ENCODE peak calls at places on chromosomes 1 and 21, in nine cellular contexts. One of them, this sample, is unnamed.

GRCh38 chr1:224432672-224433040 is 1.9 kb downstream of the WDR26 start:
- DNase-seq in stimulated activated CD4-positive, alpha-beta T cell treated with anti-CD3 and anti-CD28 coated beads, Interleukin-1b, Interleukin-23, amount 100 ng/mL, for 1 hour: no peak
- DNase-seq in AML-193: no peak
- DNase-seq in ovary: no peak
- DNase-seq in RKO: peak
- DNase-seq in GM20000: peak
- DNase-seq in WTC11: no peak
- DNase-seq in AG20443: no peak
- DNase-seq in NCI-H1436: no peak
- DNase-seq in this sample: no peak

GRCh38 chr1:11417162-11417561 is 61.8 kb upstream of the DISP3 start:
- DNase-seq in stimulated activated CD4-positive, alpha-beta T cell treated with anti-CD3 and anti-CD28 coated beads, Interleukin-1b, Interleukin-23, amount 100 ng/mL, for 1 hour: no peak
- DNase-seq in AML-193: no peak
- DNase-seq in ovary: no peak
- DNase-seq in RKO: no peak
- DNase-seq in GM20000: no peak
- DNase-seq in WTC11: no peak
- DNase-seq in AG20443: no peak
- DNase-seq in NCI-H1436: no peak
- DNase-seq in this sample: no peak

GRCh38 chr1:40344597-40344996 is 27.5 kb upstream of the COL9A2 start:
- DNase-seq in stimulated activated CD4-positive, alpha-beta T cell treated with anti-CD3 and anti-CD28 coated beads, Interleukin-1b, Interleukin-23, amount 100 ng/mL, for 1 hour: no peak
- DNase-seq in AML-193: peak
- DNase-seq in ovary: no peak
- DNase-seq in RKO: peak
- DNase-seq in GM20000: peak
- DNase-seq in WTC11: no peak
- DNase-seq in AG20443: peak
- DNase-seq in NCI-H1436: no peak
- DNase-seq in this sample: peak

GRCh38 chr1:79726321-79726720 is 719.8 kb upstream of the ADGRL4 start:
- DNase-seq in stimulated activated CD4-positive, alpha-beta T cell treated with anti-CD3 and anti-CD28 coated beads, Interleukin-1b, Interleukin-23, amount 100 ng/mL, for 1 hour: no peak
- DNase-seq in AML-193: no peak
- DNase-seq in ovary: no peak
- DNase-seq in RKO: no peak
- DNase-seq in GM20000: no peak
- DNase-seq in WTC11: no peak
- DNase-seq in AG20443: peak
- DNase-seq in NCI-H1436: no peak
- DNase-seq in this sample: no peak

GRCh38 chr1:36323636-36324321 is at the start of gene EVA1B:
- DNase-seq in stimulated activated CD4-positive, alpha-beta T cell treated with anti-CD3 and anti-CD28 coated beads, Interleukin-1b, Interleukin-23, amount 100 ng/mL, for 1 hour: no peak
- DNase-seq in AML-193: peak
- DNase-seq in ovary: peak
- DNase-seq in RKO: peak
- DNase-seq in GM20000: peak
- DNase-seq in WTC11: peak
- DNase-seq in AG20443: peak
- DNase-seq in NCI-H1436: no peak
- DNase-seq in this sample: peak

GRCh38 chr1:92989936-92990582 is 28.8 kb upstream of the DIPK1A start:
- DNase-seq in stimulated activated CD4-positive, alpha-beta T cell treated with anti-CD3 and anti-CD28 coated beads, Interleukin-1b, Interleukin-23, amount 100 ng/mL, for 1 hour: no peak
- DNase-seq in AML-193: no peak
- DNase-seq in ovary: no peak
- DNase-seq in RKO: no peak
- DNase-seq in GM20000: no peak
- DNase-seq in WTC11: no peak
- DNase-seq in AG20443: no peak
- DNase-seq in NCI-H1436: no peak
- DNase-seq in this sample: peak

GRCh38 chr21:45130324-45130774 is 56.0 kb downstream of the ADARB1 start:
- DNase-seq in stimulated activated CD4-positive, alpha-beta T cell treated with anti-CD3 and anti-CD28 coated beads, Interleukin-1b, Interleukin-23, amount 100 ng/mL, for 1 hour: no peak
- DNase-seq in AML-193: peak
- DNase-seq in ovary: peak
- DNase-seq in RKO: peak
- DNase-seq in GM20000: peak
- DNase-seq in WTC11: no peak
- DNase-seq in AG20443: peak
- DNase-seq in NCI-H1436: no peak
- DNase-seq in this sample: no peak

GRCh38 chr21:39319814-39320332 is 6.4 kb upstream of the BRWD1 start:
- DNase-seq in stimulated activated CD4-positive, alpha-beta T cell treated with anti-CD3 and anti-CD28 coated beads, Interleukin-1b, Interleukin-23, amount 100 ng/mL, for 1 hour: no peak
- DNase-seq in AML-193: no peak
- DNase-seq in ovary: no peak
- DNase-seq in RKO: no peak
- DNase-seq in GM20000: no peak
- DNase-seq in WTC11: no peak
- DNase-seq in AG20443: peak
- DNase-seq in NCI-H1436: no peak
- DNase-seq in this sample: no peak

GRCh38 chr1:60972841-60973364 is 109.5 kb upstream of the NFIA start:
- DNase-seq in stimulated activated CD4-positive, alpha-beta T cell treated with anti-CD3 and anti-CD28 coated beads, Interleukin-1b, Interleukin-23, amount 100 ng/mL, for 1 hour: no peak
- DNase-seq in AML-193: no peak
- DNase-seq in ovary: no peak
- DNase-seq in RKO: peak
- DNase-seq in GM20000: no peak
- DNase-seq in WTC11: no peak
- DNase-seq in AG20443: peak
- DNase-seq in NCI-H1436: no peak
- DNase-seq in this sample: peak

GRCh38 chr21:26777166-26777565 is 68.0 kb downstream of the ADAMTS1 start:
- DNase-seq in stimulated activated CD4-positive, alpha-beta T cell treated with anti-CD3 and anti-CD28 coated beads, Interleukin-1b, Interleukin-23, amount 100 ng/mL, for 1 hour: no peak
- DNase-seq in AML-193: no peak
- DNase-seq in ovary: no peak
- DNase-seq in RKO: no peak
- DNase-seq in GM20000: no peak
- DNase-seq in WTC11: no peak
- DNase-seq in AG20443: no peak
- DNase-seq in NCI-H1436: no peak
- DNase-seq in this sample: no peak

GRCh38 chr1:55474168-55474786 is 259.1 kb upstream of the USP24 start:
- DNase-seq in stimulated activated CD4-positive, alpha-beta T cell treated with anti-CD3 and anti-CD28 coated beads, Interleukin-1b, Interleukin-23, amount 100 ng/mL, for 1 hour: no peak
- DNase-seq in AML-193: peak
- DNase-seq in ovary: no peak
- DNase-seq in RKO: no peak
- DNase-seq in GM20000: no peak
- DNase-seq in WTC11: no peak
- DNase-seq in AG20443: peak
- DNase-seq in NCI-H1436: no peak
- DNase-seq in this sample: no peak

GRCh38 chr1:79859212-79859948 is 852.9 kb upstream of the ADGRL4 start:
- DNase-seq in stimulated activated CD4-positive, alpha-beta T cell treated with anti-CD3 and anti-CD28 coated beads, Interleukin-1b, Interleukin-23, amount 100 ng/mL, for 1 hour: no peak
- DNase-seq in AML-193: no peak
- DNase-seq in ovary: no peak
- DNase-seq in RKO: no peak
- DNase-seq in GM20000: no peak
- DNase-seq in WTC11: no peak
- DNase-seq in AG20443: peak
- DNase-seq in NCI-H1436: no peak
- DNase-seq in this sample: peak

GRCh38 chr1:201528631-201529260 is 10.2 kb upstream of the NAV1 start:
- DNase-seq in stimulated activated CD4-positive, alpha-beta T cell treated with anti-CD3 and anti-CD28 coated beads, Interleukin-1b, Interleukin-23, amount 100 ng/mL, for 1 hour: no peak
- DNase-seq in AML-193: no peak
- DNase-seq in ovary: no peak
- DNase-seq in RKO: no peak
- DNase-seq in GM20000: no peak
- DNase-seq in WTC11: no peak
- DNase-seq in AG20443: no peak
- DNase-seq in NCI-H1436: no peak
- DNase-seq in this sample: no peak

GRCh38 chr1:219794085-219794743 is 134.1 kb downstream of the SLC30A10 start:
- DNase-seq in stimulated activated CD4-positive, alpha-beta T cell treated with anti-CD3 and anti-CD28 coated beads, Interleukin-1b, Interleukin-23, amount 100 ng/mL, for 1 hour: no peak
- DNase-seq in AML-193: no peak
- DNase-seq in ovary: no peak
- DNase-seq in RKO: no peak
- DNase-seq in GM20000: no peak
- DNase-seq in WTC11: no peak
- DNase-seq in AG20443: no peak
- DNase-seq in NCI-H1436: no peak
- DNase-seq in this sample: no peak

GRCh38 chr1:213980906-213981305 is 6.9 kb upstream of the PROX1 start:
- DNase-seq in stimulated activated CD4-positive, alpha-beta T cell treated with anti-CD3 and anti-CD28 coated beads, Interleukin-1b, Interleukin-23, amount 100 ng/mL, for 1 hour: no peak
- DNase-seq in AML-193: no peak
- DNase-seq in ovary: no peak
- DNase-seq in RKO: no peak
- DNase-seq in GM20000: no peak
- DNase-seq in WTC11: no peak
- DNase-seq in AG20443: no peak
- DNase-seq in NCI-H1436: no peak
- DNase-seq in this sample: no peak

GRCh38 chr1:192530254-192530653 is 45.3 kb upstream of the RGS1 start:
- DNase-seq in stimulated activated CD4-positive, alpha-beta T cell treated with anti-CD3 and anti-CD28 coated beads, Interleukin-1b, Interleukin-23, amount 100 ng/mL, for 1 hour: no peak
- DNase-seq in AML-193: no peak
- DNase-seq in ovary: no peak
- DNase-seq in RKO: no peak
- DNase-seq in GM20000: peak
- DNase-seq in WTC11: no peak
- DNase-seq in AG20443: no peak
- DNase-seq in NCI-H1436: no peak
- DNase-seq in this sample: no peak

GRCh38 chr1:24905355-24905978 is 24.6 kb downstream of the RUNX3 start:
- DNase-seq in stimulated activated CD4-positive, alpha-beta T cell treated with anti-CD3 and anti-CD28 coated beads, Interleukin-1b, Interleukin-23, amount 100 ng/mL, for 1 hour: no peak
- DNase-seq in AML-193: no peak
- DNase-seq in ovary: no peak
- DNase-seq in RKO: no peak
- DNase-seq in GM20000: no peak
- DNase-seq in WTC11: no peak
- DNase-seq in AG20443: peak
- DNase-seq in NCI-H1436: no peak
- DNase-seq in this sample: no peak

GRCh38 chr1:189117072-189117770 is 1360.4 kb downstream of the BRINP3 start:
- DNase-seq in stimulated activated CD4-positive, alpha-beta T cell treated with anti-CD3 and anti-CD28 coated beads, Interleukin-1b, Interleukin-23, amount 100 ng/mL, for 1 hour: no peak
- DNase-seq in AML-193: no peak
- DNase-seq in ovary: no peak
- DNase-seq in RKO: no peak
- DNase-seq in GM20000: no peak
- DNase-seq in WTC11: no peak
- DNase-seq in AG20443: no peak
- DNase-seq in NCI-H1436: no peak
- DNase-seq in this sample: no peak

GRCh38 chr1:39238476-39238875 is 34.0 kb downstream of the MACF1 start:
- DNase-seq in stimulated activated CD4-positive, alpha-beta T cell treated with anti-CD3 and anti-CD28 coated beads, Interleukin-1b, Interleukin-23, amount 100 ng/mL, for 1 hour: no peak
- DNase-seq in AML-193: no peak
- DNase-seq in ovary: no peak
- DNase-seq in RKO: no peak
- DNase-seq in GM20000: no peak
- DNase-seq in WTC11: no peak
- DNase-seq in AG20443: peak
- DNase-seq in NCI-H1436: no peak
- DNase-seq in this sample: peak

GRCh38 chr1:177783052-177783451 is 186.8 kb downstream of the SEC16B start:
- DNase-seq in stimulated activated CD4-positive, alpha-beta T cell treated with anti-CD3 and anti-CD28 coated beads, Interleukin-1b, Interleukin-23, amount 100 ng/mL, for 1 hour: no peak
- DNase-seq in AML-193: no peak
- DNase-seq in ovary: no peak
- DNase-seq in RKO: no peak
- DNase-seq in GM20000: no peak
- DNase-seq in WTC11: peak
- DNase-seq in AG20443: no peak
- DNase-seq in NCI-H1436: no peak
- DNase-seq in this sample: no peak

GRCh38 chr21:41593784-41594138 is 85.8 kb upstream of the TMPRSS2 start:
- DNase-seq in stimulated activated CD4-positive, alpha-beta T cell treated with anti-CD3 and anti-CD28 coated beads, Interleukin-1b, Interleukin-23, amount 100 ng/mL, for 1 hour: no peak
- DNase-seq in AML-193: no peak
- DNase-seq in ovary: no peak
- DNase-seq in RKO: no peak
- DNase-seq in GM20000: no peak
- DNase-seq in WTC11: no peak
- DNase-seq in AG20443: no peak
- DNase-seq in NCI-H1436: no peak
- DNase-seq in this sample: no peak

GRCh38 chr1:3745590-3746381 is 6.5 kb upstream of the CCDC27 start:
- DNase-seq in stimulated activated CD4-positive, alpha-beta T cell treated with anti-CD3 and anti-CD28 coated beads, Interleukin-1b, Interleukin-23, amount 100 ng/mL, for 1 hour: no peak
- DNase-seq in AML-193: no peak
- DNase-seq in ovary: no peak
- DNase-seq in RKO: no peak
- DNase-seq in GM20000: no peak
- DNase-seq in WTC11: no peak
- DNase-seq in AG20443: no peak
- DNase-seq in NCI-H1436: no peak
- DNase-seq in this sample: no peak

GRCh38 chr1:45348966-45349677 is 8.9 kb upstream of the MUTYH start:
- DNase-seq in stimulated activated CD4-positive, alpha-beta T cell treated with anti-CD3 and anti-CD28 coated beads, Interleukin-1b, Interleukin-23, amount 100 ng/mL, for 1 hour: no peak
- DNase-seq in AML-193: no peak
- DNase-seq in ovary: no peak
- DNase-seq in RKO: no peak
- DNase-seq in GM20000: no peak
- DNase-seq in WTC11: no peak
- DNase-seq in AG20443: no peak
- DNase-seq in NCI-H1436: no peak
- DNase-seq in this sample: no peak

GRCh38 chr1:31033573-31033972 is 31.9 kb downstream of the PUM1 start:
- DNase-seq in stimulated activated CD4-positive, alpha-beta T cell treated with anti-CD3 and anti-CD28 coated beads, Interleukin-1b, Interleukin-23, amount 100 ng/mL, for 1 hour: no peak
- DNase-seq in AML-193: no peak
- DNase-seq in ovary: no peak
- DNase-seq in RKO: no peak
- DNase-seq in GM20000: no peak
- DNase-seq in WTC11: no peak
- DNase-seq in AG20443: no peak
- DNase-seq in NCI-H1436: no peak
- DNase-seq in this sample: no peak